ENCODE peak calls at places on chromosomes 11 and 22, in nine cellular contexts. One of them, this sample, is unnamed.
A peak's percentile ranks its signal among the peaks of the same experiment; 100 is the strongest.

GRCh38 chr11:23727821-23728220 is 769.0 kb upstream of the LUZP2 start:
- DNase-seq in transverse colon: no peak
- DNase-seq in prostate gland: no peak
- DNase-seq in HL-60: no peak
- DNase-seq in GM23338: no peak
- DNase-seq in sigmoid colon: no peak
- DNase-seq in HCT116: no peak
- DNase-seq in suprapubic skin: no peak
- DNase-seq in endothelial cell of umbilical vein: peak; percentile 2
- DNase-seq in this sample: no peak

GRCh38 chr22:48665286-48666010 is 1162.2 kb downstream of the BRD1 start:
- DNase-seq in prostate gland: no peak
- DNase-seq in suprapubic skin: no peak
- DNase-seq in endothelial cell of umbilical vein: no peak
- DNase-seq in sigmoid colon: no peak
- DNase-seq in GM23338: no peak
- DNase-seq in HL-60: no peak
- DNase-seq in HCT116: no peak
- DNase-seq in transverse colon: no peak
- DNase-seq in this sample: no peak

GRCh38 chr11:42319926-42320325 is 860.5 kb upstream of the LRRC4C start:
- DNase-seq in prostate gland: no peak
- DNase-seq in sigmoid colon: no peak
- DNase-seq in suprapubic skin: no peak
- DNase-seq in endothelial cell of umbilical vein: peak; percentile 64
- DNase-seq in transverse colon: no peak
- DNase-seq in HL-60: no peak
- DNase-seq in GM23338: no peak
- DNase-seq in HCT116: no peak
- DNase-seq in this sample: no peak

GRCh38 chr11:109728056-109728455 is 306.1 kb downstream of the C11orf87 start:
- DNase-seq in HL-60: no peak
- DNase-seq in suprapubic skin: no peak
- DNase-seq in GM23338: no peak
- DNase-seq in prostate gland: no peak
- DNase-seq in endothelial cell of umbilical vein: no peak
- DNase-seq in transverse colon: no peak
- DNase-seq in sigmoid colon: no peak
- DNase-seq in HCT116: peak; percentile 40
- DNase-seq in this sample: no peak

GRCh38 chr22:45262195-45262930 is 21.7 kb upstream of the KIAA0930 start:
- DNase-seq in endothelial cell of umbilical vein: no peak
- DNase-seq in GM23338: no peak
- DNase-seq in HCT116: no peak
- DNase-seq in HL-60: no peak
- DNase-seq in prostate gland: no peak
- DNase-seq in transverse colon: no peak
- DNase-seq in suprapubic skin: no peak
- DNase-seq in sigmoid colon: no peak
- DNase-seq in this sample: no peak

GRCh38 chr11:128095459-128096096 is 491.8 kb downstream of the ETS1 start:
- DNase-seq in HL-60: no peak
- DNase-seq in sigmoid colon: no peak
- DNase-seq in GM23338: no peak
- DNase-seq in transverse colon: no peak
- DNase-seq in endothelial cell of umbilical vein: peak; percentile 95
- DNase-seq in suprapubic skin: no peak
- DNase-seq in prostate gland: no peak
- DNase-seq in HCT116: peak; percentile 2
- DNase-seq in this sample: no peak

GRCh38 chr22:43150731-43151206 is 590 bp upstream of the TSPO start:
- DNase-seq in suprapubic skin: no peak
- DNase-seq in prostate gland: no peak
- DNase-seq in transverse colon: no peak
- DNase-seq in HCT116: no peak
- DNase-seq in GM23338: no peak
- DNase-seq in HL-60: no peak
- DNase-seq in endothelial cell of umbilical vein: no peak
- DNase-seq in sigmoid colon: no peak
- DNase-seq in this sample: no peak

GRCh38 chr11:8368772-8369171 is 105.1 kb upstream of the LMO1 start:
- DNase-seq in HL-60: no peak
- DNase-seq in HCT116: no peak
- DNase-seq in prostate gland: no peak
- DNase-seq in transverse colon: no peak
- DNase-seq in endothelial cell of umbilical vein: no peak
- DNase-seq in GM23338: no peak
- DNase-seq in suprapubic skin: no peak
- DNase-seq in sigmoid colon: peak; percentile 19
- DNase-seq in this sample: no peak

GRCh38 chr11:84865257-84865656 is 761.9 kb downstream of the DLG2 start:
- DNase-seq in sigmoid colon: no peak
- DNase-seq in prostate gland: no peak
- DNase-seq in HL-60: no peak
- DNase-seq in GM23338: no peak
- DNase-seq in suprapubic skin: no peak
- DNase-seq in endothelial cell of umbilical vein: no peak
- DNase-seq in HCT116: no peak
- DNase-seq in transverse colon: no peak
- DNase-seq in this sample: no peak

GRCh38 chr11:61617515-61617914 is 36.6 kb upstream of the SYT7 start:
- DNase-seq in HCT116: no peak
- DNase-seq in prostate gland: no peak
- DNase-seq in HL-60: no peak
- DNase-seq in transverse colon: no peak
- DNase-seq in suprapubic skin: no peak
- DNase-seq in endothelial cell of umbilical vein: no peak
- DNase-seq in GM23338: no peak
- DNase-seq in sigmoid colon: no peak
- DNase-seq in this sample: no peak

GRCh38 chr22:42066937-42067336 is 3.7 kb downstream of the NAGA start:
- DNase-seq in HCT116: no peak
- DNase-seq in endothelial cell of umbilical vein: no peak
- DNase-seq in GM23338: no peak
- DNase-seq in sigmoid colon: no peak
- DNase-seq in HL-60: no peak
- DNase-seq in transverse colon: no peak
- DNase-seq in suprapubic skin: no peak
- DNase-seq in prostate gland: no peak
- DNase-seq in this sample: no peak

GRCh38 chr11:69166186-69167115 is 10.7 kb downstream of the SMIM38 start:
- DNase-seq in prostate gland: no peak
- DNase-seq in HCT116: peak; percentile 35
- DNase-seq in suprapubic skin: no peak
- DNase-seq in GM23338: peak; percentile 54
- DNase-seq in HL-60: peak; percentile 13
- DNase-seq in sigmoid colon: no peak
- DNase-seq in endothelial cell of umbilical vein: peak; percentile 76
- DNase-seq in transverse colon: no peak
- DNase-seq in this sample: no peak

GRCh38 chr11:121414141-121414918 is 37.8 kb upstream of the SORL1 start:
- DNase-seq in suprapubic skin: no peak
- DNase-seq in transverse colon: no peak
- DNase-seq in sigmoid colon: no peak
- DNase-seq in endothelial cell of umbilical vein: no peak
- DNase-seq in HL-60: no peak
- DNase-seq in HCT116: no peak
- DNase-seq in prostate gland: no peak
- DNase-seq in GM23338: no peak
- DNase-seq in this sample: no peak

GRCh38 chr11:116984589-116984988 is 113.6 kb downstream of the SIK3 start:
- DNase-seq in HCT116: no peak
- DNase-seq in sigmoid colon: no peak
- DNase-seq in HL-60: peak; percentile 77
- DNase-seq in suprapubic skin: no peak
- DNase-seq in GM23338: no peak
- DNase-seq in endothelial cell of umbilical vein: no peak
- DNase-seq in transverse colon: no peak
- DNase-seq in prostate gland: no peak
- DNase-seq in this sample: no peak
- TF ChIP-seq POLR2AphosphoS5 in HCT116: no peak
- TF ChIP-seq POLR2AphosphoS5 in sigmoid colon: peak; percentile 21
- TF ChIP-seq POLR2AphosphoS5 in HL-60: no peak
- TF ChIP-seq POLR2AphosphoS5 in suprapubic skin: no peak
- TF ChIP-seq POLR2AphosphoS5 in GM23338: no peak
- TF ChIP-seq POLR2AphosphoS5 in endothelial cell of umbilical vein: no peak
- TF ChIP-seq POLR2AphosphoS5 in transverse colon: peak; percentile 23
- TF ChIP-seq POLR2AphosphoS5 in prostate gland: no peak
- TF ChIP-seq POLR2AphosphoS5 in this sample: no peak

DNA sequence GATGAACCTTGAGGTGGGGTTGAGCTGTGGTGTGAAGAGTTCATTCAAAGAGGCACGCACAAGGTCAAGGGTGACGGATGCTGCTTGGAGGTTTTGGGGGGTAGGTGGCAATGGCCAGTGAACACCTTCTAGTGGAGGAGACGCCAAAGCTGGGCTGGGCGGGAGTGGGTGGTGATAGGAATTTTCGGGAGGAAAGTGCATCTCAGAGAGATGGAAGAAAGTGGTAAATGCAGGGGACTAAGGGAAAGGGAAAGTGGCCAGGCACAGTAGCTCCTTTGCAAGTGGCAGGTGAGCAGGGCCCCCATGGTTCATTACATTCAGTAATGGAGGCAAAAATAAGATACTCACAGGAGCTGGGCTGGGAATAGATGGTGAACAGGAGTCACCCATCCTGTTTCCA is 499.7 kb downstream of the MIAT start:
- DNase-seq in GM23338: no peak
- DNase-seq in transverse colon: no peak
- DNase-seq in suprapubic skin: peak; percentile 35
- DNase-seq in HL-60: no peak
- DNase-seq in prostate gland: no peak
- DNase-seq in HCT116: no peak
- DNase-seq in endothelial cell of umbilical vein: no peak
- DNase-seq in sigmoid colon: no peak
- DNase-seq in this sample: no peak
- TF ChIP-seq POLR2AphosphoS5 in GM23338: no peak
- TF ChIP-seq POLR2AphosphoS5 in transverse colon: no peak
- TF ChIP-seq POLR2AphosphoS5 in suprapubic skin: no peak
- TF ChIP-seq POLR2AphosphoS5 in HL-60: no peak
- TF ChIP-seq POLR2AphosphoS5 in prostate gland: no peak
- TF ChIP-seq POLR2AphosphoS5 in HCT116: no peak
- TF ChIP-seq POLR2AphosphoS5 in endothelial cell of umbilical vein: no peak
- TF ChIP-seq POLR2AphosphoS5 in sigmoid colon: no peak
- TF ChIP-seq POLR2AphosphoS5 in this sample: no peak

DNA sequence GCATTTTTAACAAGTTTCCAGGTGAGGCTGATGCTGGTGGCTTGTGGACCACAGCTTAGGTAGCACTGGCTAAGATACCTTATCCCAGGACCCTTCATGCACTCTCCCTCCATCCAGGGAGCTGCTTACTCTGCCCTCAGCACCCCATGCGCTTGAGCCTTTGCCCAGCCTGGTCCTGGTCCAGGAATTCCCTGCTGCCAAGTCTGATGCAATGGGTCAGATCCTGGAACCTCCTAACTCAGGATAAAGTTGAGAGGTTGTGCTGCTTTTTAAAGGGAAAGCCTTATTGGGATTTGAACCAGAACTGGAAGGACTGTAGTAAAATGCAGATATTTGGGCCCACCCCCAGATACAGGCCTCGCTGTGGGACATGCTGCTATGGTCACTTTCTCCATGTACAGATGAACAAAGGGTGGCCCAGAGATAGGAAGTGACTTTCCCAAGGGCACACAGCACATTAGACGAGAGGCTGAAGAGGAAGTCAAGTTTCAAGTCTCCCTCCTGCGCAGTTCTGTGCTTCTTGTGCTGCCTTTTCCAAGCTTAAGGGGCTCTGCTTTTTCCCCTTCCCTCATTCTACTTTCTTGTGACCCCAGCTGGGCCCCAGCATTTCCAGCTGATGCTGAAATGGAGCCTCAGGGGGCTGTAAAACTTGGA is 824 bp upstream of the LGALS12 start:
- DNase-seq in suprapubic skin: no peak
- DNase-seq in transverse colon: no peak
- DNase-seq in sigmoid colon: no peak
- DNase-seq in GM23338: no peak
- DNase-seq in endothelial cell of umbilical vein: no peak
- DNase-seq in HL-60: no peak
- DNase-seq in prostate gland: no peak
- DNase-seq in HCT116: no peak
- DNase-seq in this sample: no peak
- TF ChIP-seq POLR2AphosphoS5 in suprapubic skin: no peak
- TF ChIP-seq POLR2AphosphoS5 in transverse colon: no peak
- TF ChIP-seq POLR2AphosphoS5 in sigmoid colon: no peak
- TF ChIP-seq POLR2AphosphoS5 in GM23338: no peak
- TF ChIP-seq POLR2AphosphoS5 in endothelial cell of umbilical vein: no peak
- TF ChIP-seq POLR2AphosphoS5 in HL-60: no peak
- TF ChIP-seq POLR2AphosphoS5 in prostate gland: no peak
- TF ChIP-seq POLR2AphosphoS5 in HCT116: no peak
- TF ChIP-seq POLR2AphosphoS5 in this sample: no peak

DNA sequence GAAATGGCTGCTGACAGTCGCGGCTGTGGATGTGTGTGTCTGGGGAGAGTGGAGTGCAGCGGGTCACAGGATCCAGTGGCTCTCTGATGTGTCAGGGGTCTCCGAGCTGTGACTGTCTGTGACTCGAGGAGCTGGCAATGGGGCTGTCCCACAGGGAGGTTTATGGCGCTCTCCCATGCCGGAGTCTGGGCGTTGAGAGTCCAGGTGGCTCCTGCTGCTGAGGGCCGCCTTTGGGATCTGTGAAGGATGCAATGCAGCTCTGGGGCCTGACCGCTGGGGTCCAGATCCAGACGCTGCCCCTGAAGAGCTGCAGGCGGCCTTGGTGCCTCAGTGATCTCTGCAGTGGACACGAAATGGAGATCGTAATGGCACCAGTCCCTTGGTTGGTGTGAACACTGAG is 155.3 kb downstream of the TBC1D22A start:
- DNase-seq in HCT116: no peak
- DNase-seq in GM23338: no peak
- DNase-seq in endothelial cell of umbilical vein: no peak
- DNase-seq in HL-60: no peak
- DNase-seq in suprapubic skin: no peak
- DNase-seq in sigmoid colon: no peak
- DNase-seq in prostate gland: no peak
- DNase-seq in transverse colon: no peak
- DNase-seq in this sample: no peak
- TF ChIP-seq POLR2AphosphoS5 in HCT116: no peak
- TF ChIP-seq POLR2AphosphoS5 in GM23338: no peak
- TF ChIP-seq POLR2AphosphoS5 in endothelial cell of umbilical vein: no peak
- TF ChIP-seq POLR2AphosphoS5 in HL-60: no peak
- TF ChIP-seq POLR2AphosphoS5 in suprapubic skin: no peak
- TF ChIP-seq POLR2AphosphoS5 in sigmoid colon: no peak
- TF ChIP-seq POLR2AphosphoS5 in prostate gland: no peak
- TF ChIP-seq POLR2AphosphoS5 in transverse colon: no peak
- TF ChIP-seq POLR2AphosphoS5 in this sample: no peak

GRCh38 chr11:134949121-134949591 is 537.1 kb upstream of the B3GAT1 start:
- DNase-seq in HL-60: no peak
- DNase-seq in sigmoid colon: no peak
- DNase-seq in GM23338: no peak
- DNase-seq in endothelial cell of umbilical vein: peak; percentile 91
- DNase-seq in prostate gland: no peak
- DNase-seq in suprapubic skin: no peak
- DNase-seq in HCT116: peak; percentile 45
- DNase-seq in transverse colon: no peak
- DNase-seq in this sample: no peak
- TF ChIP-seq POLR2AphosphoS5 in HL-60: no peak
- TF ChIP-seq POLR2AphosphoS5 in sigmoid colon: no peak
- TF ChIP-seq POLR2AphosphoS5 in GM23338: no peak
- TF ChIP-seq POLR2AphosphoS5 in endothelial cell of umbilical vein: peak; percentile 88
- TF ChIP-seq POLR2AphosphoS5 in prostate gland: no peak
- TF ChIP-seq POLR2AphosphoS5 in suprapubic skin: no peak
- TF ChIP-seq POLR2AphosphoS5 in HCT116: no peak
- TF ChIP-seq POLR2AphosphoS5 in transverse colon: no peak
- TF ChIP-seq POLR2AphosphoS5 in this sample: no peak

GRCh38 chr11:72091292-72091691 is 10.6 kb downstream of the LRRC51 start:
- DNase-seq in GM23338: peak; percentile 94
- DNase-seq in suprapubic skin: peak; percentile 84
- DNase-seq in transverse colon: peak; percentile 82
- DNase-seq in HCT116: no peak
- DNase-seq in HL-60: peak; percentile 61
- DNase-seq in prostate gland: peak; percentile 71
- DNase-seq in endothelial cell of umbilical vein: peak; percentile 73
- DNase-seq in sigmoid colon: peak; percentile 83
- DNase-seq in this sample: no peak
- TF ChIP-seq POLR2AphosphoS5 in GM23338: no peak
- TF ChIP-seq POLR2AphosphoS5 in suprapubic skin: no peak
- TF ChIP-seq POLR2AphosphoS5 in transverse colon: peak; percentile 39
- TF ChIP-seq POLR2AphosphoS5 in HCT116: no peak
- TF ChIP-seq POLR2AphosphoS5 in HL-60: no peak
- TF ChIP-seq POLR2AphosphoS5 in prostate gland: peak; percentile 80
- TF ChIP-seq POLR2AphosphoS5 in endothelial cell of umbilical vein: peak; percentile 14
- TF ChIP-seq POLR2AphosphoS5 in sigmoid colon: no peak
- TF ChIP-seq POLR2AphosphoS5 in this sample: no peak

This sample was measured in vagina.